ENCODE peak calls at places on chromosomes 6 and 20, in six cellular contexts. H is CD4-positive, alpha-beta memory T cell; A is hepatocyte; K is cardiac muscle cell; P is IMR-90; M is DND-41. C is an unnamed sample.

GRCh38 chr6:2038096-2038495 is 207.3 kb downstream of the GMDS start:
- DNase-seq in A (no peak), K (peak), P (peak), M (peak), H (peak), C (no peak)

GRCh38 chr6:73248192-73248898 is 14.7 kb downstream of the KHDC1 start:
- DNase-seq in A (no peak), M (no peak), P (no peak), K (no peak), H (no peak), C (no peak)

GRCh38 chr20:24481188-24481587 is 11.8 kb downstream of the SYNDIG1 start:
- DNase-seq in K (no peak), M (no peak), A (no peak), P (no peak), H (no peak), C (no peak)

GRCh38 chr6:155530219-155530834 is 74.7 kb upstream of the NOX3 start:
- DNase-seq in K (peak), H (peak), P (peak), A (peak), M (no peak), C (no peak)

GRCh38 chr6:88565409-88565811 is 398.0 kb downstream of the RNGTT start:
- DNase-seq in H (no peak), A (no peak), P (no peak), M (no peak), K (no peak), C (no peak)

GRCh38 chr6:130964289-130964688 is 98.8 kb downstream of the EPB41L2 start:
- DNase-seq in H (no peak), A (no peak), M (no peak), P (no peak), K (no peak), C (no peak)

GRCh38 chr6:170004585-170005210 is 253.3 kb downstream of the ERMARD start:
- DNase-seq in P (no peak), K (no peak), A (no peak), H (no peak), M (no peak), C (no peak)

GRCh38 chr20:20594171-20594530 is 118.3 kb downstream of the RALGAPA2 start:
- DNase-seq in P (peak), A (peak), M (no peak), K (peak), H (no peak), C (no peak)

GRCh38 chr20:2742934-2743559 is 50.5 kb downstream of the EBF4 start:
- DNase-seq in P (peak), M (peak), A (peak), H (peak), K (peak), C (peak)

GRCh38 chr6:166395351-166395750 is 12.6 kb upstream of the MPC1 start:
- DNase-seq in H (no peak), M (no peak), P (no peak), K (no peak), A (no peak), C (no peak)

GRCh38 chr20:50274570-50275430 is 84.2 kb downstream of the CEBPB start:
- DNase-seq in P (no peak), K (no peak), M (no peak), H (no peak), A (no peak), C (peak)

GRCh38 chr20:23925789-23926525 is 46.4 kb upstream of the CST5 start:
- DNase-seq in P (no peak), K (no peak), A (no peak), H (no peak), M (no peak), C (no peak)

GRCh38 chr6:56864171-56864616 is 90.7 kb upstream of the BEND6 start:
- DNase-seq in M (no peak), A (peak), P (peak), K (no peak), H (no peak), C (no peak)

GRCh38 chr6:37452522-37452921 is 19.5 kb downstream of the CMTR1 start:
- DNase-seq in K (no peak), P (no peak), M (no peak), A (no peak), H (no peak), C (no peak)

GRCh38 chr6:82874867-82875266 is 190.8 kb downstream of the UBE3D start:
- DNase-seq in K (no peak), P (no peak), H (no peak), A (no peak), M (no peak), C (no peak)

GRCh38 chr20:2302369-2302768 is 6.6 kb downstream of the TGM3 start:
- DNase-seq in H (no peak), A (no peak), K (no peak), P (no peak), M (no peak), C (peak)

GRCh38 chr20:3461191-3461874 is 9.5 kb upstream of the ATRN start:
- DNase-seq in A (peak), H (no peak), P (peak), M (no peak), K (peak), C (no peak)

GRCh38 chr6:20789162-20789561 is 254.9 kb downstream of the CDKAL1 start:
- DNase-seq in M (no peak), K (peak), P (peak), A (peak), H (no peak), C (no peak)

GRCh38 chr6:20575125-20575524 is 40.9 kb downstream of the CDKAL1 start:
- DNase-seq in P (no peak), K (no peak), A (no peak), M (no peak), H (no peak), C (no peak)

GRCh38 chr6:36329798-36330291 is 6.8 kb downstream of the BNIP5 start:
- DNase-seq in K (no peak), M (no peak), P (no peak), A (no peak), H (no peak), C (no peak)

GRCh38 chr20:24637941-24638340 is 168.5 kb downstream of the SYNDIG1 start:
- DNase-seq in A (no peak), H (no peak), P (no peak), K (no peak), M (no peak), C (no peak)

GRCh38 chr6:79385893-79386292 is 151.3 kb downstream of the LCA5 start:
- DNase-seq in A (no peak), K (peak), M (no peak), P (no peak), H (no peak), C (no peak)

GRCh38 chr20:7770578-7770977 is 169.7 kb downstream of the HAO1 start:
- DNase-seq in H (no peak), K (no peak), A (no peak), P (no peak), M (peak), C (no peak)

GRCh38 chr20:59726196-59726595 is 121.9 kb downstream of the PHACTR3 start:
- DNase-seq in A (no peak), H (no peak), P (no peak), M (no peak), K (no peak), C (no peak)

GRCh38 chr6:20400476-20401402 is 940 bp upstream of the E2F3 start:
- DNase-seq in A (peak), H (peak), M (peak), P (no peak), K (peak), C (peak)

GRCh38 chr6:130945401-130945919 is 117.6 kb downstream of the EPB41L2 start:
- DNase-seq in K (peak), H (no peak), P (peak), A (no peak), M (no peak), C (no peak)

GRCh38 chr20:44185574-44185973 is 1.4 kb downstream of the JPH2 start:
- DNase-seq in P (no peak), K (no peak), M (no peak), A (no peak), H (no peak), C (no peak)

GRCh38 chr20:44187054-44187762 is at the start of gene JPH2:
- DNase-seq in M (no peak), H (no peak), A (peak), P (peak), K (peak), C (no peak)

GRCh38 chr20:44186674-44187053 is 324 bp downstream of the JPH2 start:
- DNase-seq in K (no peak), P (no peak), A (peak), M (no peak), H (no peak), C (no peak)

GRCh38 chr20:44187763-44188709 is 1.0 kb upstream of the JPH2 start:
- DNase-seq in K (peak), M (no peak), A (no peak), H (no peak), P (peak), C (no peak)

GRCh38 chr20:44186201-44186600 is 787 bp downstream of the JPH2 start:
- DNase-seq in K (no peak), H (no peak), A (no peak), P (no peak), M (no peak), C (no peak)
- H3K4me3 ChIP-seq in K (peak), H (no peak), A (no peak), P (no peak), M (no peak), C (no peak)

DNA sequence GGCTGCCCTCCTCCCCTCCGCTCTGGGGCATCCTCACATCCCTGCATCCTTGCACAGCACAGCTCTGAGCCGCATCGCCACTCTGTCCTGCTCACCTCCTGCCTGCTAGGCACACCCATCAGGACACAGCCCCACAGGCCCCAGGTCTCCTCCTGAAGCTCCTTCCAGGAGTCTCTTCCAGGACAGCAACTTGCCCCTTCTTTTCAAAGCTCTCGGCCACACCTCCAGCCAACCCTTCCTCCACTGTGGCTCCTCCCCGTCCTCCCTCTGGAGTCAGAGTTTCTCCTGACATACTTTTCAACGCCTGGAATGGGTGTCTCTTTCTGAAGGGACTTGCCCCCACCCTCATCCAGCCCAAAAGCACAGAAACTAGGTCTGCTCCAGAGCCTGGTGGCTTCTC is 77.3 kb downstream of the SLC23A2 start:
- DNase-seq in A (no peak), P (no peak), H (no peak), K (no peak), M (no peak), C (no peak)
- H3K4me3 ChIP-seq in A (no peak), P (no peak), H (no peak), K (no peak), M (no peak), C (no peak)

GRCh38 chr6:140812636-140813035 is 1320.1 kb upstream of the GJE1 start:
- DNase-seq in M (no peak), A (no peak), K (peak), P (no peak), H (no peak), C (no peak)

GRCh38 chr6:140811642-140812041 is 1321.1 kb upstream of the GJE1 start:
- DNase-seq in A (no peak), M (no peak), H (no peak), K (no peak), P (no peak), C (no peak)

GRCh38 chr6:140817176-140817575 is 1315.5 kb upstream of the GJE1 start:
- DNase-seq in K (no peak), P (no peak), M (no peak), A (no peak), H (no peak), C (no peak)

GRCh38 chr6:140816696-140817095 is 1316.0 kb upstream of the GJE1 start:
- DNase-seq in K (no peak), A (no peak), H (no peak), P (no peak), M (no peak), C (no peak)
- H3K4me3 ChIP-seq in K (no peak), A (no peak), H (no peak), P (no peak), M (no peak), C (no peak)

GRCh38 chr20:46060301-46060881 is 29.4 kb downstream of the NCOA5 start:
- DNase-seq in A (no peak), K (no peak), H (no peak), M (peak), P (no peak), C (no peak)
- H3K4me3 ChIP-seq in A (no peak), K (no peak), H (no peak), M (no peak), P (no peak), C (no peak)

DNA sequence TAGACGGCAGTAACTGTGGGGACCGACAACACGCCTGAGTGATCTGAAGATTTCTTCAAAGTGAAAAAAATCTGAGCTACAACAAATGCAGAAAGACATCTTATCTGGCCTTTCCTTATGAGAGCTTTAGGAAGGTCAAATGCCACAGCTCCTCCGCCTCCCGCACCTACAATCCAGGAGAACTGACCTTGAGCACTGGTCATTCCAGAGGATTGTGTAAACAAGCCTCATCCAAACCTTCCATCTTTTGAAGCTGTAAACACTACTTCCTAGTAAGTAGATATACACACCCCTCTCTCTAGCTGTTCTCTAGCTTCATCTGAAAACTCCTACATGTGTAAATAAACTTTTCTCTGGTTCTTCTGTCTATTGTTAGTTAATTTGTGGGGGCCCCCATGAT is 76.9 kb downstream of the CD24 start:
- DNase-seq in M (no peak), K (no peak), H (no peak), P (no peak), A (no peak), C (no peak)
- H3K4me3 ChIP-seq in M (no peak), K (no peak), H (no peak), P (no peak), A (no peak), C (no peak)

DNA sequence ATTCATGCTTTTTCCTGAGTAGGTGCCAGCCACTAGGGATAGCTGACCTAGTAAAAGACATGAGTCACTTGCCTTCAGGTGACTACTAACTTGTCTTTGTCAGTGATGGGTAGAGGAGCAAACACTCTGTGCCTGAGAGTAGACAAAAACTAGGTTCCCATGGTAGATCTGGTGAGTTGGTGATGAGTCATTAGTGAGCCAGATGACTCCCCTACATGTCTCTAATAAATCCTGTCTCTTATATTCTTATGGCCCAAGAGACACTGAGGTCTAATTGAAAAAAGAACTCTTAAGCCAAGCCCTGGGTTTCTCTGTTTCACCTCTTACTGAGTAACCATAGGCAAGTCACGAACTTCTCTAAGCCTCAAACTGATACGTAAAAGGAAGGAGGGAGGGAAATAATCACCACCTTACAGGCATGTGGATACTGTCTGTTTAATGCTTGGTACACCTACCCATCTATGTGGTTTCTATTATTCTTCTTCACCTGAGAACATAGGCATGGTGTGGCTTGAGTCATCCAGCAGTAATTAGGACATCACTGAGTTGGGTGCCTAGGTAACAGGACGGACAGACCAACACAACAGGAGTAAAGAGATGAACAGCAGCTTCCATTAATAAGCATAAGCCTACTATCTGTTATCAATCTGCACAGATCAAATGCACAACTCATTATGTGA is 20.3 kb downstream of the TTPAL start:
- DNase-seq in H (no peak), K (peak), A (peak), M (no peak), P (peak), C (no peak)
- H3K4me3 ChIP-seq in H (no peak), K (no peak), A (no peak), M (no peak), P (no peak), C (no peak)

DNA sequence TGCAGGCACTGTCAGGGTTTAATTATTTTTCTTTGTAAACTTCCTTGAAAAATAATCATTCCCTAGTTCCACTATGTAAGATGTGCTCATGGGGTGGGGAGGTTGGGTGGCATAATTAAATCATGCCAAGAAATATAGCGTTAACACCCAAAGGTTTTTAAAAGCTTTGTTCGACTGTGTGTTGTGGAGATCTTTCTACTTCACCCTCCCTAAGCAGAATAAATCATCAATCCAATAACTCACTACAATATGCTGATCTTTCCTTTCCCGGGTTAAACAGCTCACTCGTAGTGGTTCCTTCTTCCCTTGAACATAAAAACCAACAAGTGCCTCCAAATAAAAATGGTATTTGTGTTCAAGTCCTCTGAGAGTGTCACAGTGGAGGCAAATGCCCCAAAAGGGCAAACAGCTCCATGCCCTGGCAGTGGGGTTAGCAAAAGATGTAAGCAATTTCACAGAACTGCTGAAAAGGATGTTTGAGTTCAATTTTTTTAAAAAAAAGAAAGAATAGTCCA is 99.2 kb downstream of the TFAP2A start:
- DNase-seq in P (no peak), A (no peak), K (no peak), H (no peak), M (no peak), C (no peak)
- H3K4me3 ChIP-seq in P (no peak), A (no peak), K (no peak), H (no peak), M (no peak), C (no peak)